ENCODE peak calls at places on chromosomes 16 and 17, in ten cellular contexts. V, C, Y, T, M, Q, A, X, W and U are unnamed samples.
A peak's percentile ranks its signal among the peaks of the same experiment; 100 is the strongest.

GRCh38 chr17:83160443-83161297 is 81.3 kb downstream of the METRNL start:
- DNase-seq in X (no peak), A (peak; percentile 37), W (no peak), Q (no peak), C (no peak), M (no peak), Y (no peak), T (no peak), V (no peak), U (no peak)

GRCh38 chr17:63132509-63132911 is 166.5 kb downstream of the TANC2 start:
- DNase-seq in Q (no peak), A (no peak), C (peak; percentile 23), T (no peak), Y (peak; percentile 37), V (no peak), W (no peak), M (no peak), X (no peak), U (no peak)

GRCh38 chr16:67035364-67035763 is 6.4 kb downstream of the CBFB start:
- DNase-seq in V (no peak), M (no peak), Q (no peak), W (no peak), T (no peak), Y (no peak), C (no peak), A (no peak), X (no peak), U (no peak)

GRCh38 chr17:2680961-2681360 is 30.6 kb downstream of the CLUH start:
- DNase-seq in Q (no peak), W (no peak), C (no peak), X (no peak), A (no peak), M (no peak), T (no peak), V (no peak), Y (no peak), U (no peak)

GRCh38 chr16:17347624-17348023 is 123.1 kb downstream of the XYLT1 start:
- DNase-seq in T (no peak), Q (peak; percentile 66), Y (no peak), V (no peak), X (no peak), M (no peak), W (no peak), A (no peak), C (no peak), U (no peak)

GRCh38 chr17:78751447-78752067 is 30.5 kb downstream of the CYTH1 start:
- DNase-seq in V (no peak), Y (no peak), A (no peak), T (no peak), X (no peak), W (no peak), C (no peak), M (no peak), Q (no peak), U (no peak)

GRCh38 chr17:73021771-73022170 is 70.7 kb downstream of the SLC39A11 start:
- DNase-seq in A (no peak), X (no peak), W (no peak), V (no peak), Q (no peak), M (no peak), Y (no peak), C (no peak), T (no peak), U (no peak)

GRCh38 chr16:21646721-21647561 is 5.5 kb downstream of the IGSF6 start:
- DNase-seq in W (peak; percentile 99), A (no peak), C (no peak), Y (no peak), V (no peak), T (peak; percentile 62), Q (no peak), X (no peak), M (no peak), U (peak; percentile 79)

GRCh38 chr16:18832021-18832420 is 30.7 kb upstream of the ARL6IP1 start:
- DNase-seq in T (no peak), Y (no peak), C (no peak), X (no peak), Q (no peak), A (no peak), M (no peak), W (no peak), V (no peak), U (no peak)

GRCh38 chr17:80786887-80787286 is 204.8 kb upstream of the CHMP6 start:
- DNase-seq in M (no peak), V (no peak), X (no peak), C (no peak), Q (no peak), T (no peak), A (no peak), W (no peak), Y (no peak), U (no peak)

GRCh38 chr17:41223821-41224220 is 2.6 kb upstream of the KRTAP9-2 start:
- DNase-seq in Y (no peak), X (no peak), V (no peak), T (no peak), C (peak; percentile 8), A (no peak), W (no peak), M (no peak), Q (no peak), U (no peak)
- H3K27ac ChIP-seq in Y (no peak overlapping the region), X (no peak overlapping the region), V (no peak overlapping the region), T (no peak overlapping the region), C (no peak overlapping the region), A (no peak overlapping the region), W (no peak overlapping the region), M (no peak overlapping the region), Q (no peak overlapping the region), U (no peak overlapping the region)

GRCh38 chr17:27575100-27575911 is 55.7 kb upstream of the LGALS9 start:
- DNase-seq in A (no peak), X (no peak), C (no peak), Y (no peak), V (no peak), M (no peak), T (no peak), W (no peak), Q (no peak), U (no peak)

GRCh38 chr17:27573548-27573947 is 57.4 kb upstream of the LGALS9 start:
- DNase-seq in V (no peak), W (no peak), T (no peak), M (no peak), A (no peak), C (no peak), X (no peak), Y (no peak), Q (no peak), U (no peak)

GRCh38 chr17:27572665-27573064 is 58.3 kb upstream of the LGALS9 start:
- DNase-seq in V (no peak), M (no peak), C (no peak), T (no peak), Q (no peak), Y (no peak), W (no peak), X (no peak), A (no peak), U (no peak)

GRCh38 chr17:27575912-27576252 is 55.1 kb upstream of the LGALS9 start:
- DNase-seq in W (no peak), V (no peak), Q (no peak), Y (no peak), X (no peak), A (no peak), M (no peak), C (no peak), T (no peak), U (no peak)

DNA sequence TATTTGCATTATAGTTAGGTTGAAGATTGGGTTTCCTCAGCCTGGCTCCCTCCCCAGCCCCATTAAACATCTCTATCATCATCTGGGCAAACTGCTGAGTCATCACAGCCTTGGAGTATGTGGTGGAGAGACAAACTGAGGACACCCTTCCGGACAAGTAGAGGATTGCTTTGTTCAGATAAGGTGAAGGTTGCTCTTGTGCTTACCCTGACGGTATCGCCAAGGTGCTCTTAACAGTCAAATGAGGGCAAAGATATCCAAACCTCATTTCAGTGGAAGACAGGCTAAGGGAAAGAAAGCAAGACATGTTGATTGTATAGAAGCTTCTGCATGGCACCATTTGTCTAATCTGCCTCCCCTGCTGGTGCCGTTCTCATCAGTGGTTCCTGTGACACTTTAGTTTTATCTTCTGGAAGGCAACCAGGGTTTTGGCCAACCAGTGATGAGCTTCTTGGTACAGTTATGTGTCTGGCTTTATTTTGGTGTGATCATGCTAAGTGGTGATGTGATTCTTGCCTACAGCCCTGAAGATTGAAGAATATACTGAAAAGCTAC is 56.9 kb upstream of the LGALS9 start:
- DNase-seq in W (no peak), C (peak; percentile 71), X (no peak), T (no peak), Q (no peak), Y (peak; percentile 69), M (no peak), A (no peak), V (no peak), U (no peak)
- H3K4me1 ChIP-seq in W (peaks cover 16% of the 10 kb centered on the region), C (peaks cover 77% of the 10 kb centered on the region), X (no peaks in the 10 kb centered on the region), T (peaks cover 13% of the 10 kb centered on the region), Q (peaks cover 54% of the 10 kb centered on the region), Y (peaks cover 46% of the 10 kb centered on the region), M (peaks cover 15% of the 10 kb centered on the region), A (no peaks in the 10 kb centered on the region), V (peaks cover 4% of the 10 kb centered on the region), U (peaks cover 14% of the 10 kb centered on the region)

DNA sequence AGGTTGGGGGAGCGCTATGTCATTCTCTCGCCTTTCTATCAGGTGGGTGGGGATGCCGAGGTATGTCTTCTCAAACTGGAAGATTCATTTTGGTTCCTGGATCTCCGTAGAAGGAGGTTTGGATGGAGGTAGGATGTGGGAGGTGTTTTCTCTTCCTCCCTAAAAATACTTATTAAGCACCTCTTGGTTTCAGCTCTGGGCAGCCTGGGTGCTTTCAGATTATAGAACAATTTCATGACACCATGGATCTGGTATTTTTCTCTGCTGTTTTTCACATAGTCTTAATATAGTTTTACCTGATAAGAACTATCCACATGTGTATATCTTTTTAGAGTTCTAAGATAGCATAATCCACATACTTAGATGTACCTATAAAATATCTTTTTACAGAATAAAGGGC is 92.9 kb downstream of the YPEL2 start:
- DNase-seq in Q (no peak), C (no peak), Y (no peak), M (no peak), A (no peak), T (no peak), X (no peak), V (no peak), W (no peak), U (no peak)
- H3K27ac ChIP-seq in Q (peak overlapping the region; percentile 89), C (peak overlapping the region; percentile 98), Y (no peak overlapping the region), M (peak overlapping the region; percentile 91), A (peak overlapping the region; percentile 29), T (peak overlapping the region; percentile 88), X (peak overlapping the region; percentile 86), V (no peak overlapping the region), W (no peak overlapping the region), U (no peak overlapping the region)

GRCh38 chr17:21277332-21277731 is 7.2 kb upstream of the MAP2K3 start:
- DNase-seq in M (no peak), Y (no peak), C (no peak), W (no peak), X (no peak), A (no peak), Q (no peak), T (no peak), V (no peak), U (no peak)
- H3K4me1 ChIP-seq in M (peaks cover 16% of the 10 kb centered on the region), Y (peaks cover 15% of the 10 kb centered on the region), C (peaks cover 5% of the 10 kb centered on the region), W (peaks cover 10% of the 10 kb centered on the region), X (no peaks in the 10 kb centered on the region), A (no peaks in the 10 kb centered on the region), Q (peaks cover 52% of the 10 kb centered on the region), T (peaks cover 6% of the 10 kb centered on the region), V (peaks cover 4% of the 10 kb centered on the region), U (peaks cover 49% of the 10 kb centered on the region)

DNA sequence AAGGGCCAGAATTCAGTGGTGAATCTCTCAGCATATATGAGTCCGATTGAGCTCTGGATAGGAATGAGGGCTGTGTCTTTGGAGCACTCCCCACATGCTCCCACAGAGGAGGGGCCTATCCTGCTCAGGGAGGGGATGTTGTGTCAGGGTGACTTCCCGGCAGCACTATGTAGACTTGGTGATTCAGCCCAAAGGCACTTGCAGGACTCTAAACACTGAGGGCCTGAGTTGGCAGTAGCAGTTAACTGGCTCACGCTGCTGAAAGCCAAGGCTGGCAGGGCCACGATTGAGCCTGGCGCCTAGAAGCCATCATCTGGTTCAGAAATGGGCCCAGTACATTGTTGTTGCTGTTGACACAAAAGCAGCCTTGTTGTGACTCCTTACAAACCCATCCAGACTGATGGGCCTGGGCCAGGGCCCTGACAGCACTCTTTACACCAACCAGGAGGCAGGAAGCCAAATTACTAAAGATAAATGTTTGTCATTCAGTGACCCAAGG is 31.9 kb downstream of the NMT1 start:
- DNase-seq in W (no peak), Q (peak; percentile 81), M (peak; percentile 95), T (peak; percentile 64), V (no peak), C (peak; percentile 98), Y (peak; percentile 99), X (peak; percentile 84), A (peak; percentile 92), U (no peak)
- H3K27ac ChIP-seq in W (no peak overlapping the region), Q (peak overlapping the region; percentile 82), M (peak overlapping the region; percentile 92), T (peak overlapping the region; percentile 93), V (no peak overlapping the region), C (no peak overlapping the region), Y (peak overlapping the region; percentile 94), X (peak overlapping the region; percentile 83), A (peak overlapping the region; percentile 62), U (no peak overlapping the region)